ENCODE peak calls at places on chromosomes 13 and 19, in five cellular contexts. K, E, F, H and D are unnamed samples.

GRCh38 chr13:105971312-105971711 is 564.1 kb downstream of the EFNB2 start:
- DNase-seq in F (no peak), K (no peak), H (no peak), E (no peak), D (no peak)

GRCh38 chr13:75762967-75763366 is 126.8 kb downstream of the LMO7 start:
- DNase-seq in K (no peak), F (no peak), H (no peak), E (no peak), D (no peak)

GRCh38 chr19:48452656-48453480 is 2.5 kb upstream of the KCNJ14 start:
- DNase-seq in E (no peak), H (no peak), K (no peak), F (no peak), D (no peak)

GRCh38 chr13:26342898-26343297 is 89.0 kb downstream of the CDK8 start:
- DNase-seq in E (no peak), F (no peak), K (no peak), H (no peak), D (no peak)

GRCh38 chr19:43224855-43225253 is 19.4 kb upstream of the PSG4 start:
- DNase-seq in E (no peak), K (no peak), H (no peak), F (no peak), D (no peak)

GRCh38 chr19:36009220-36009619 is 607 bp upstream of the SYNE4 start:
- DNase-seq in K (no peak), H (peak), F (peak), E (peak), D (peak)

GRCh38 chr13:30412351-30412750 is 9.9 kb upstream of the UBE2L5 start:
- DNase-seq in H (no peak), E (no peak), F (no peak), K (no peak), D (no peak)

GRCh38 chr13:43094901-43095300 is 71.5 kb downstream of the DNAJC15 start:
- DNase-seq in K (no peak), E (no peak), H (no peak), F (no peak), D (no peak)

GRCh38 chr13:75217949-75218348 is 264.0 kb downstream of the TBC1D4 start:
- DNase-seq in H (peak), E (peak), F (no peak), K (peak), D (peak)

GRCh38 chr19:1364070-1364719 is 19.5 kb upstream of the NDUFS7 start:
- DNase-seq in F (no peak), H (no peak), K (no peak), E (no peak), D (peak)

GRCh38 chr19:34274827-34275625 is 20.7 kb downstream of the GARRE1 start:
- DNase-seq in H (peak), E (peak), K (peak), F (peak), D (peak)

GRCh38 chr19:18486746-18487145 is 35.1 kb downstream of the ELL start:
- DNase-seq in H (no peak), E (no peak), K (no peak), F (no peak), D (no peak)

GRCh38 chr13:109764474-109765292 is 21.7 kb downstream of the IRS2 start:
- DNase-seq in F (no peak), E (no peak), H (no peak), K (no peak), D (no peak)

GRCh38 chr13:51562011-51562671 is 22.1 kb upstream of the WDFY2 start:
- DNase-seq in E (no peak), K (no peak), H (no peak), F (no peak), D (no peak)

GRCh38 chr13:100349594-100349993 is 239.0 kb downstream of the GGACT start:
- DNase-seq in H (no peak), F (no peak), K (no peak), E (no peak), D (no peak)

DNA sequence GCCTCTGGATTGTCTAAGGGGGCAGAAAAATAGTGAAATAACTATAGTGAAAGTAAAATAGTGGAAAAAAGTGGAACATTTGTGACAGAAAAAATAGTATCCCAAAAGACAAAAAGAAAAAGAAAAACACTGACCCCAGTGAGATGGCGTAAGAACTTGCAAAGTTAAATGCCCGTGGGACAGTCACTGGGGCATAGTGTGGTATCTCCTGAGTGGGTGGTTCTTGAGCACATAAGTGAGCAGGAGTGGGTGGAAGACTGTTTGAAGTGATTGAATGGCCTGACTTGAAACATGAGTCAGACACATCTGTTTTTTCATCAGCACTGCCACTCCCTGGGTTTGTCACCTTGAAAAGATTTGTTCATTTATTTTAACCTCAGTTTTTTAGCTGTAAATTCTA is 2.5 kb downstream of the ZNF430 start:
- DNase-seq in K (peak), E (peak), H (peak), F (no peak), D (peak)
- H3K4me3 ChIP-seq in K (no peak), E (peak), H (no peak), F (no peak), D (no peak)

GRCh38 chr19:8147579-8147978 is 1.8 kb downstream of the FBN3 start:
- DNase-seq in K (no peak), H (no peak), E (no peak), F (no peak), D (no peak)

GRCh38 chr19:8146877-8147575 is 2.4 kb downstream of the FBN3 start:
- DNase-seq in H (no peak), F (no peak), K (no peak), E (no peak), D (no peak)

GRCh38 chr19:8144273-8144672 is 5.1 kb downstream of the FBN3 start:
- DNase-seq in F (no peak), H (no peak), E (no peak), K (no peak), D (no peak)

GRCh38 chr19:8148088-8148409 is 1.3 kb downstream of the FBN3 start:
- DNase-seq in H (no peak), K (no peak), E (no peak), F (no peak), D (no peak)

DNA sequence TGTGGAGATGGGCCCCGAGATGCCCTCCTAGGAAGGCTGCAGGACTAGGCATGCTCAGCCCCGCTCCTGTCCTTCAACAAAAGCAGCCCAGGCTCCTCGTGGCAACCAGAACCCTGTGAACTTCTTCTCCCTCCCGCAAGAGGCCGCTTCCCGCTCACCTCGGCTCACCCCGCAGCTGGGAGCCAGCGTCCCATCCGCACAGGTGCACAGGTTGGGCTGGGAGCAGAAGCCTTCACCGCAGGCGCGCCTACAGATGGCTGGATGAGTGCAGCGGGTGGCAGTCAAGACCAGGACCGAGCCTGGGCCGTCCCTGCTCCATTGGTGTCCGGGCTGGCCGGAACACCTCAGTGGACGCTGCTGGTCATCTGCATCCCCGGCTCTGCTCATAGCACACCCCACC is 3.4 kb downstream of the FBN3 start:
- DNase-seq in F (no peak), H (no peak), E (no peak), K (no peak), D (no peak)
- TF ChIP-seq CTCF in F (no peak), H (no peak), E (no peak), K (no peak), D (no peak)

DNA sequence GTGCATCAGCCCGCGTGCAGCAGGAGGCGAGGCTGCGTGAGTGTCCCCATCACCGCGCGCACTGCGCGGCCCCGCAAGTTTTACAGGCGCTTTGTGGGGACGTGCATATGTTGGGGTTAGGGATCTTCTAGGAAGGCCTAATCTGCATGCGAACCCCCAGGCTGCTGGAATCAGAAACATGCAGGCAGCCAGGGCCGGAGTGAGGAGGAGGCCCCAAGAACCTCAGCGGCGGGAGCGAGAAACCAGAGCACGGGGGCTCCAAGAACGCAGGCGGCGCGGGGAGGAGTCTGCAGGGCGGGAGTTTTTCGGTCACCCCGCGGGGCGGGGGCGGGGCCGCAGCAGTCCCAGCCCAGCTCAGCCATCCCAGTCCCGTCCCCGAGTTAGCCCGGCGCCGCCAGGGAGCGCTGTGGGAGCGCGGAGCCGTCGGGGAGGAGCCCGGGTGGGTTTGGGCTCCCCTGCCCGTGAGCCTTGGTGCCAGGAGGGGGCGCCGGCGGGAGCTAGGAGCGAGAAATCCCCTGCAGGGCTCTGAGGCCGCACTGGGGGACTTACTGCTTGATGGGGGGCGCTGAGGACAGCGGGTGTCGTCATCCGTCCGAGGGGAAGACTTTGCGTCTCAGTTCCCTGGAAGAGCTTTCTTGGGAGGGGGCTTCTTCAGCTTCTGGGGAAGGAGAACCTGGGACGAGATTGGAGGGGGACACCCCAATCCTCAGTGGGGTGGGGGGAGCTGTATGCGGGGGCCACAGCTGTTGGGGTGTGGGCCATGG is 933 bp upstream of the NRTN start:
- DNase-seq in K (no peak), E (peak), H (peak), F (peak), D (peak)
- H3K4me3 ChIP-seq in K (peak), E (peak), H (peak), F (peak), D (peak)

DNA sequence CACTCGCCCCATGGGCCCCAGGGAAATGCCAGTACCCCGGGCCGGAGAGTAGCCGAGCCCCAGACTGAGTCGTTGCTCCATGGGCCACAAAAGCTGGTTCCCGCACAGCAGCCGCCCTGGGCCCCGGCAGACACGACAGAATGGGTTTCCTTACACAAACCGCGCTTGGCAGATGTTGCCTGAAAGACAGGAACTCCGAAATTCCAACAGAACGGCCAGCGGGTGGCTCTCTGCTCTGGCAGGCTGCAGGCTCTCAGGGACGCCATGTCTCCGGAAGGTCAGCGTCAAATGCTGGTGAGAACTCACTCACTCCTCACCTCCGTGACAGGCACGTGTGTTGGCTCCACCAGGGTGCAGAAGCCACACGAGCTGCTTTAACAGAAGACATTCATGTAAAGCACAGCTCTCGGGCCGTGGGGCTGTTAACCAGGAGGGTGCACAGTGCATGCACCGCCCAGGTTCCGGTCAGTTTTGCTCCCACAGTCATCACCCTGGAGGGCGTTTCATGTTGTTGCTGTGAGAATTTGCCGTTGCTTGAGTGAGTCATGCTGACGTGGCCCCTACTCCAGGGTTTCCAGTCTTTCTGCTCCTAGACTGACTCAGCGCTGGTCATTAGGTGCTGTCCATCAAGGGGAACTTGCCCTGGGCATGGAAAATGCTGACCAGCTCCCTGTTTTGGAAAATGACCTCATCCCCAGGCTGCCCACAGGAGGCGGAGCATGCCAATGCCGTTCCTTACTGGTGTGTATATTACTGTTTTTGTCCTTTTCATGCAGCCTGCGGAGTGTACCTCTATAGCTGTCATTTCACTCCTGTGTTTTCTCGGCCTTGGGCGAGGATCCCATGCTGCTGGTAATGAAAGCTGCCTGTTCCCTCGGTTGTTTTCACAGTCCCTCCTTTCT is 44.8 kb downstream of the ANKRD10 start:
- DNase-seq in E (peak), K (peak), H (peak), F (peak), D (peak)
- TF ChIP-seq CTCF in E (peak), K (peak), H (no peak), F (no peak), D (no peak)

GRCh38 chr13:49466240-49466914 is 22.3 kb downstream of the SETDB2 start:
- DNase-seq in F (no peak), K (no peak), E (no peak), H (no peak), D (no peak)
- H3K4me3 ChIP-seq in F (no peak), K (no peak), E (no peak), H (no peak), D (no peak)

GRCh38 chr13:40254394-40254793 is 412.0 kb downstream of the FOXO1 start:
- DNase-seq in E (no peak), H (no peak), K (no peak), F (no peak), D (no peak)

GRCh38 chr13:40247845-40248244 is 418.6 kb downstream of the FOXO1 start:
- DNase-seq in K (no peak), H (no peak), F (no peak), E (peak), D (peak)

GRCh38 chr13:40252241-40252640 is 414.2 kb downstream of the FOXO1 start:
- DNase-seq in K (no peak), E (no peak), F (no peak), H (no peak), D (no peak)

GRCh38 chr13:40255551-40255950 is 410.9 kb downstream of the FOXO1 start:
- DNase-seq in H (no peak), E (no peak), F (no peak), K (no peak), D (no peak)

GRCh38 chr13:40251343-40252032 is 415.0 kb downstream of the FOXO1 start:
- DNase-seq in K (no peak), H (no peak), E (no peak), F (no peak), D (peak)
- TF ChIP-seq CTCF in K (no peak), H (no peak), E (no peak), F (no peak), D (no peak)

DNA sequence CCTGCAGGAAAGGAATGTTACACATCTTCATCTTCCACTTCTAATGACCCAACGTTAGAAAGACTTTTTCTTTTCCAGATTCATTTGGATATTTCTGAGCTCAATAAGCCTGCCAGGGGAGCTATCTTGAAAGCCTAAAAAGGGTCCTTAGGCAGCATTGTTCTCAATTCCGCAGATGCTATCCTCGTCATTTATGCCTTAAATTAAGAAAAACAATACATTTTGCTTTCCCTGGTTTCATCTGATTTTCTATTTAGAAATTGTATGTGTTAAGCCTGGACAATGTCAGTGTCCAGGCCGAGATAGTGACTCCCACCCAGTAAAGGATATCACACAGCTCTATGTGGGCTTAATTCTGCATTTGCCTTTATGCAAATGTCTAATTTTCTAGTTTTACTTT is 721.3 kb downstream of the DIAPH3 start:
- DNase-seq in K (no peak), F (no peak), E (no peak), H (no peak), D (no peak)
- H3K4me3 ChIP-seq in K (no peak), F (no peak), E (no peak), H (no peak), D (no peak)

DNA sequence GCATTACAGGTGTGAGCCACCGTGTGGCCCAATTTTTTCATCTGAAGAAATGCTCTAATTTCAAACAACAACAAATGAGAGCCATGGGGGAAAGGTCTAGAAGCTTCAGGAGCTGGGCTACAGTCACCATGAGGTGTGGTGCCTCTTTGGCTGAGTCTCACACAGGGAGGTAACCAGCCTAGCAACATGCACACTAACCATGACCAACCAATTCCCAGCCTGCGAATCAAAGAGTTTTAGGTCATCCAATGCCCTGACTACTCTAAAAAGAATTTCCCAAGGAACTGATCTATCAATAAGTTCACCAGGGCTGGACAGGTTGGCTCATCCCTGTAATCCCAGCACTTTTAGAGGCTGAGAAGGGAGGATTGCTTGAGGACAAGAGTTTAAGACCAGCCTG is 29.9 kb downstream of the PBX4 start:
- DNase-seq in F (no peak), E (no peak), K (no peak), H (peak), D (no peak)
- TF ChIP-seq CTCF in F (no peak), E (no peak), K (no peak), H (no peak), D (no peak)

DNA sequence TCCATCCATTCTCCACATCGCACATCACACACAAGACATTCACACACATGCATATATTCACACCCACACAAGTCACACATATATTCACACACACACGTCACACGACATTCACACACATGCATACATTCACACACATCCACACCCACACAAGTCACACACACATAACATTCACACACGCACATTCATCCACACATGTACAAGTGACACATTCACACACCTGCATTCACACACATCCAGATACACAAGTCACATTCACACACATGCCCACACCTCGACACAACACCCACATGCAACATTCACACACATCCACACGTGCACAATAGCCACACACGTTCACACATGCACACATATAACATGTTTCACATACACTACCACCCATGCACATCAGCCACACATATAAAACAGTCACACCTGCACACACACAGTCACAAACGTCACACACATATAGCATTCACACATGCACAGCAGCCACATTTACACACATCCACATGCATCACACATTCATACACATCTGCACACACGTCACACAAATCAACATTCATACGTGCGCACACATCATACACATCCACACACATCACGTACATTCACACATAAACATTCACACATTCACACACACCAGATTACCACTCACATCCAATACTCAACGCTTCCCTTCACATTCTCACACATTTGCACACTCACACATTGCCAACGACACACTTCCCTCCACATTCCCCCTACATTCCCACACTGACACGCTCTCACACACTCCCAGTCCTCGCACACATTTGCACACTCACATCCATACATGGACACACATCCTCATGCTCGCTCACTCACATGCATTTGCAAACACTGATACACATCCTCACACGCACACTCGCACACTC is 41.0 kb downstream of the ANKRD10 start:
- DNase-seq in K (no peak), F (no peak), H (no peak), E (no peak), D (no peak)
- H3K4me3 ChIP-seq in K (peak), F (peak), H (peak), E (peak), D (peak)